ENCODE peak calls at places on chromosomes 5 and 9, in nine cellular contexts. N is lung; V is fibroblast of lung; B is adrenal gland; K is WERI-Rb-1; R is Panc1; A is CD8-positive, alpha-beta T cell; U is IMR-90; L is lower lobe of right lung. E is an unnamed sample.

GRCh38 chr5:75885849-75886596 is 168.8 kb upstream of the POC5 start:
- DNase-seq in N (no peak), V (no peak), B (no peak), K (peak; percentile 41), R (no peak), A (no peak), U (no peak), L (no peak), E (no peak)

GRCh38 chr9:105281926-105282325 is 37.5 kb downstream of the SLC44A1 start:
- DNase-seq in N (no peak), V (peak; percentile 46), B (no peak), K (peak; percentile 61), R (no peak), A (no peak), U (no peak), L (no peak), E (no peak)

GRCh38 chr5:138177936-138178515 is 404 bp downstream of the BRD8 start:
- DNase-seq in N (no peak), V (peak; percentile 14), B (no peak), K (peak; percentile 22), R (no peak), A (no peak), U (peak; percentile 18), L (peak; percentile 61), E (no peak)

GRCh38 chr9:109453210-109453842 is 44.8 kb downstream of the PTPN3 start:
- DNase-seq in N (no peak), V (peak; percentile 86), B (peak; percentile 58), K (no peak), R (no peak), A (no peak), U (peak; percentile 81), L (no peak), E (no peak)

GRCh38 chr5:63768221-63768620 is 194.0 kb downstream of the HTR1A start:
- DNase-seq in N (no peak), V (no peak), B (no peak), K (no peak), R (no peak), A (no peak), U (no peak), L (no peak), E (no peak)

GRCh38 chr5:149635394-149635793 is 54.1 kb downstream of the ARHGEF37 start:
- DNase-seq in N (no peak), V (peak; percentile 45), B (no peak), K (no peak), R (no peak), A (no peak), U (peak; percentile 74), L (no peak), E (no peak)

GRCh38 chr5:98771389-98772109 is 1.9 kb upstream of the RGMB start:
- DNase-seq in N (peak; percentile 70), V (peak; percentile 84), B (peak; percentile 65), K (peak; percentile 73), R (peak; percentile 92), A (no peak), U (peak; percentile 95), L (no peak), E (peak; percentile 73)

GRCh38 chr5:179720222-179720621 is 12.4 kb upstream of the MAML1 start:
- DNase-seq in N (no peak), V (no peak), B (no peak), K (no peak), R (no peak), A (no peak), U (peak; percentile 32), L (no peak), E (no peak)

GRCh38 chr9:138058181-138058580 is 180.6 kb downstream of the CACNA1B start:
- DNase-seq in N (no peak), V (no peak), B (no peak), K (peak; percentile 2), R (no peak), A (no peak), U (no peak), L (no peak), E (no peak)

GRCh38 chr5:108747111-108748009 is at the start of gene FER:
- DNase-seq in N (peak; percentile 45), V (peak; percentile 95), B (peak; percentile 45), K (no peak), R (no peak), A (no peak), U (peak; percentile 79), L (no peak), E (peak; percentile 46)

GRCh38 chr9:93332317-93332716 is 119.2 kb upstream of the FAM120A start:
- DNase-seq in N (no peak), V (no peak), B (no peak), K (no peak), R (no peak), A (no peak), U (no peak), L (no peak), E (no peak)

GRCh38 chr5:74549351-74549750 is 91.2 kb downstream of the ENC1 start:
- DNase-seq in N (no peak), V (no peak), B (no peak), K (no peak), R (no peak), A (no peak), U (no peak), L (no peak), E (no peak)

GRCh38 chr9:78866228-78867132 is 569.6 kb downstream of the PSAT1 start:
- DNase-seq in N (no peak), V (peak; percentile 98), B (no peak), K (no peak), R (peak; percentile 58), A (no peak), U (peak; percentile 96), L (no peak), E (peak; percentile 71)

GRCh38 chr5:34700078-34700452 is 43.9 kb downstream of the RAI14 start:
- DNase-seq in N (no peak), V (no peak), B (no peak), K (no peak), R (no peak), A (no peak), U (no peak), L (no peak), E (no peak)

GRCh38 chr9:68979538-68980314 is 34.2 kb downstream of the PRKACG start:
- DNase-seq in N (no peak), V (no peak), B (no peak), K (no peak), R (no peak), A (no peak), U (no peak), L (no peak), E (no peak)

GRCh38 chr9:77021928-77022782 is 2.7 kb downstream of the FOXB2 start:
- DNase-seq in N (no peak), V (no peak), B (no peak), K (no peak), R (no peak), A (no peak), U (no peak), L (no peak), E (no peak)

GRCh38 chr9:19114680-19115270 is 12.1 kb upstream of the HAUS6 start:
- DNase-seq in N (no peak), V (peak; percentile 36), B (no peak), K (no peak), R (no peak), A (no peak), U (peak; percentile 68), L (no peak), E (no peak)

GRCh38 chr9:116060631-116061030 is 93.0 kb upstream of the PAPPA start:
- DNase-seq in N (no peak), V (no peak), B (no peak), K (no peak), R (no peak), A (no peak), U (no peak), L (no peak), E (peak; percentile 28)

GRCh38 chr9:106111039-106111740 is 416.8 kb downstream of the TMEM38B start:
- DNase-seq in N (no peak), V (no peak), B (no peak), K (no peak), R (no peak), A (no peak), U (no peak), L (no peak), E (no peak)

GRCh38 chr9:93864840-93865239 is 90.3 kb downstream of the BARX1 start:
- DNase-seq in N (no peak), V (no peak), B (no peak), K (no peak), R (no peak), A (no peak), U (no peak), L (no peak), E (no peak)

DNA sequence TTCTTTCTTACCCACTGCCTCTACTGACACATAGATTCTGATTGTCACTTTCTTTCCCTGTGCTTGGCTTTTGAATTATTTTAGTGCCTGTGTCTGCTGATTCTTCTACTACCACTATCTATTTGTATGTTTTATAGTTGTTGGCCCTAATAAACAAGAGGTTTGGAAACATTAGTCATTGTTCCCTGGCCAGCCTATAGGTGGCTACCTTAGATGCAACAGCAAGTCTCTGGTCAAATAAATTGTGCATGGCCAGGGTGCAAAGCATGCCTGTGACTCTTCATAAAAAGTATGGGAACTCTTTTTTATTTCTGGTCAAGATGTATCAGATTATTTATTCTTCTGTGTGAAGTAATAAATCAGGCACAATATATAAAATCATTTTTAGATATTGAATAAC is 124.4 kb downstream of the PLK2 start:
- DNase-seq in N (no peak), V (no peak), B (no peak), K (peak; percentile 6), R (no peak), A (no peak), U (peak; percentile 5), L (no peak), E (no peak)
- TF ChIP-seq CTCF in N (no peak), V (peak; percentile 10), B (no peak), K (no peak), R (peak; percentile 32), A (no peak), U (no peak), L (no peak), E (peak; percentile 33)

GRCh38 chr5:65832152-65832551 is 94.2 kb upstream of the ERBIN start:
- DNase-seq in N (no peak), V (no peak), B (no peak), K (no peak), R (no peak), A (no peak), U (no peak), L (no peak), E (no peak)
- H3K4me3 ChIP-seq in N (no peak overlapping the region), V (no peak overlapping the region), B (no peak overlapping the region), K (no peak overlapping the region), R (no peak overlapping the region), A (no peak overlapping the region), U (no peak overlapping the region), L (no peak overlapping the region), E (no peak overlapping the region)

DNA sequence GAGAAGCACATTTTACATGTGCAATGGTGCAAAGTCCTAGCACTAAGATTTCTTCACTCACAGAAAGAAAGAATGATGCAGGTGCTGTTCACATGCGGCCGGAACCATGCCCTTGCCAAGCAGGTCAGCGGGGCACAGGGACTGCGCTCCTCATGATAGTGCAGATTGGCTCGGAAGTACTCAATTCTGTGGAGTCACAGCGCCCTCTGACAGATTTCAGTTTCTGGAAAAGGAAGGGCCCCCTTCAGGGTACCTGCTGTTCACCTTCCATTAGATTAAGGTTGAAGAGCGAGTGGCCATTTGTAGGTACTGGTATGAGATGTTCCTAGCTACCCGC is 75.7 kb downstream of the TMC1 start:
- DNase-seq in N (no peak), V (no peak), B (no peak), K (peak; percentile 15), R (no peak), A (no peak), U (no peak), L (no peak), E (no peak)
- TF ChIP-seq CTCF in N (no peak), V (no peak), B (no peak), K (peak; percentile 13), R (peak; percentile 17), A (no peak), U (no peak), L (no peak), E (no peak)

GRCh38 chr5:1445313-1445894 is at the start of gene SLC6A3:
- DNase-seq in N (no peak), V (no peak), B (no peak), K (no peak), R (no peak), A (no peak), U (no peak), L (no peak), E (no peak)
- H3K4me3 ChIP-seq in N (no peak within 1 kb of the TSS), V (no peak within 1 kb of the TSS), B (peak within 1 kb of the TSS; percentile 11), K (peak within 1 kb of the TSS; percentile 34), R (no peak within 1 kb of the TSS), A (no peak within 1 kb of the TSS), U (no peak within 1 kb of the TSS), L (peak within 1 kb of the TSS; percentile 27), E (no peak within 1 kb of the TSS)

E was measured in retinal pigment epithelial cell.